ENCODE peak calls at places on chromosomes 2 and 18, in eight cellular contexts. One of them, this sample, is unnamed.

GRCh38 chr2:240462704-240463273 is 27.3 kb downstream of the GPC1 start:
- DNase-seq in right lobe of liver: peak
- DNase-seq in effector memory CD8-positive, alpha-beta T cell: no peak
- DNase-seq in WTC11: peak
- DNase-seq in hypothalamus: no peak
- DNase-seq in nephron progenitor cell: no peak
- DNase-seq in endothelial cell: no peak
- DNase-seq in kidney tubule cell: no peak
- DNase-seq in this sample: no peak

GRCh38 chr18:25921677-25922421 is 168.6 kb downstream of the SS18 start:
- DNase-seq in kidney tubule cell: peak
- DNase-seq in WTC11: peak
- DNase-seq in effector memory CD8-positive, alpha-beta T cell: peak
- DNase-seq in hypothalamus: no peak
- DNase-seq in nephron progenitor cell: no peak
- DNase-seq in right lobe of liver: no peak
- DNase-seq in endothelial cell: peak
- DNase-seq in this sample: peak

GRCh38 chr2:23273786-23274185 is 111.2 kb upstream of the KLHL29 start:
- DNase-seq in WTC11: no peak
- DNase-seq in hypothalamus: no peak
- DNase-seq in kidney tubule cell: peak
- DNase-seq in endothelial cell: no peak
- DNase-seq in effector memory CD8-positive, alpha-beta T cell: no peak
- DNase-seq in nephron progenitor cell: no peak
- DNase-seq in right lobe of liver: no peak
- DNase-seq in this sample: no peak

GRCh38 chr2:85806358-85807118 is 52.7 kb downstream of the ATOH8 start:
- DNase-seq in kidney tubule cell: peak
- DNase-seq in endothelial cell: no peak
- DNase-seq in right lobe of liver: no peak
- DNase-seq in hypothalamus: no peak
- DNase-seq in effector memory CD8-positive, alpha-beta T cell: no peak
- DNase-seq in nephron progenitor cell: no peak
- DNase-seq in WTC11: no peak
- DNase-seq in this sample: no peak

GRCh38 chr18:46062781-46063180 is 9.3 kb downstream of the PSTPIP2 start:
- DNase-seq in WTC11: no peak
- DNase-seq in effector memory CD8-positive, alpha-beta T cell: no peak
- DNase-seq in kidney tubule cell: no peak
- DNase-seq in nephron progenitor cell: no peak
- DNase-seq in hypothalamus: no peak
- DNase-seq in endothelial cell: no peak
- DNase-seq in right lobe of liver: no peak
- DNase-seq in this sample: no peak

GRCh38 chr2:144322379-144322778 is 197.5 kb downstream of the ZEB2 start:
- DNase-seq in WTC11: no peak
- DNase-seq in nephron progenitor cell: no peak
- DNase-seq in endothelial cell: no peak
- DNase-seq in right lobe of liver: no peak
- DNase-seq in effector memory CD8-positive, alpha-beta T cell: no peak
- DNase-seq in kidney tubule cell: no peak
- DNase-seq in hypothalamus: no peak
- DNase-seq in this sample: no peak

GRCh38 chr18:42157878-42158277 is 202.8 kb downstream of the PIK3C3 start:
- DNase-seq in kidney tubule cell: no peak
- DNase-seq in endothelial cell: no peak
- DNase-seq in right lobe of liver: peak
- DNase-seq in WTC11: no peak
- DNase-seq in hypothalamus: no peak
- DNase-seq in effector memory CD8-positive, alpha-beta T cell: no peak
- DNase-seq in nephron progenitor cell: no peak
- DNase-seq in this sample: no peak

GRCh38 chr2:102473020-102473419 is at the start of gene SLC9A4:
- DNase-seq in endothelial cell: peak
- DNase-seq in WTC11: peak
- DNase-seq in effector memory CD8-positive, alpha-beta T cell: peak
- DNase-seq in nephron progenitor cell: peak
- DNase-seq in kidney tubule cell: peak
- DNase-seq in right lobe of liver: no peak
- DNase-seq in hypothalamus: no peak
- DNase-seq in this sample: no peak

GRCh38 chr2:21406983-21407382 is 283.2 kb downstream of the TDRD15 start:
- DNase-seq in effector memory CD8-positive, alpha-beta T cell: no peak
- DNase-seq in nephron progenitor cell: no peak
- DNase-seq in kidney tubule cell: no peak
- DNase-seq in WTC11: no peak
- DNase-seq in endothelial cell: no peak
- DNase-seq in right lobe of liver: no peak
- DNase-seq in hypothalamus: no peak
- DNase-seq in this sample: no peak

GRCh38 chr2:20665261-20666113 is 1.5 kb upstream of the GDF7 start:
- DNase-seq in hypothalamus: no peak
- DNase-seq in nephron progenitor cell: peak
- DNase-seq in kidney tubule cell: no peak
- DNase-seq in right lobe of liver: no peak
- DNase-seq in effector memory CD8-positive, alpha-beta T cell: no peak
- DNase-seq in endothelial cell: no peak
- DNase-seq in WTC11: peak
- DNase-seq in this sample: no peak

GRCh38 chr18:79567481-79568147 is 112.0 kb upstream of the CTDP1 start:
- DNase-seq in effector memory CD8-positive, alpha-beta T cell: no peak
- DNase-seq in nephron progenitor cell: peak
- DNase-seq in WTC11: peak
- DNase-seq in kidney tubule cell: peak
- DNase-seq in endothelial cell: peak
- DNase-seq in right lobe of liver: peak
- DNase-seq in hypothalamus: no peak
- DNase-seq in this sample: peak

GRCh38 chr2:222049946-222050345 is 248.9 kb downstream of the PAX3 start:
- DNase-seq in WTC11: no peak
- DNase-seq in hypothalamus: no peak
- DNase-seq in kidney tubule cell: no peak
- DNase-seq in nephron progenitor cell: no peak
- DNase-seq in endothelial cell: no peak
- DNase-seq in right lobe of liver: no peak
- DNase-seq in effector memory CD8-positive, alpha-beta T cell: no peak
- DNase-seq in this sample: no peak

GRCh38 chr2:215930505-215931233 is 82.7 kb downstream of the MREG start:
- DNase-seq in right lobe of liver: no peak
- DNase-seq in effector memory CD8-positive, alpha-beta T cell: no peak
- DNase-seq in kidney tubule cell: peak
- DNase-seq in nephron progenitor cell: no peak
- DNase-seq in WTC11: no peak
- DNase-seq in endothelial cell: no peak
- DNase-seq in hypothalamus: no peak
- DNase-seq in this sample: no peak

GRCh38 chr18:10317864-10318685 is 136.4 kb upstream of the APCDD1 start:
- DNase-seq in WTC11: no peak
- DNase-seq in nephron progenitor cell: no peak
- DNase-seq in hypothalamus: no peak
- DNase-seq in endothelial cell: no peak
- DNase-seq in effector memory CD8-positive, alpha-beta T cell: no peak
- DNase-seq in right lobe of liver: no peak
- DNase-seq in kidney tubule cell: no peak
- DNase-seq in this sample: no peak

GRCh38 chr2:111698089-111698488 is 185.9 kb downstream of the ANAPC1 start:
- DNase-seq in effector memory CD8-positive, alpha-beta T cell: no peak
- DNase-seq in nephron progenitor cell: no peak
- DNase-seq in hypothalamus: no peak
- DNase-seq in kidney tubule cell: no peak
- DNase-seq in right lobe of liver: no peak
- DNase-seq in endothelial cell: no peak
- DNase-seq in WTC11: no peak
- DNase-seq in this sample: no peak

GRCh38 chr2:149538138-149538833 is 49.3 kb downstream of the MMADHC start:
- DNase-seq in effector memory CD8-positive, alpha-beta T cell: no peak
- DNase-seq in endothelial cell: no peak
- DNase-seq in right lobe of liver: no peak
- DNase-seq in nephron progenitor cell: no peak
- DNase-seq in WTC11: no peak
- DNase-seq in kidney tubule cell: peak
- DNase-seq in hypothalamus: no peak
- DNase-seq in this sample: no peak

GRCh38 chr2:218329826-218330651 is 26.6 kb upstream of the CATIP start:
- DNase-seq in kidney tubule cell: no peak
- DNase-seq in effector memory CD8-positive, alpha-beta T cell: no peak
- DNase-seq in endothelial cell: no peak
- DNase-seq in right lobe of liver: no peak
- DNase-seq in hypothalamus: no peak
- DNase-seq in nephron progenitor cell: no peak
- DNase-seq in WTC11: no peak
- DNase-seq in this sample: no peak

GRCh38 chr2:24855703-24856102 is 62.5 kb downstream of the CENPO start:
- DNase-seq in WTC11: no peak
- DNase-seq in effector memory CD8-positive, alpha-beta T cell: no peak
- DNase-seq in nephron progenitor cell: no peak
- DNase-seq in right lobe of liver: no peak
- DNase-seq in endothelial cell: no peak
- DNase-seq in kidney tubule cell: no peak
- DNase-seq in hypothalamus: no peak
- DNase-seq in this sample: no peak

GRCh38 chr2:168179592-168179991 is 67.8 kb downstream of the STK39 start:
- DNase-seq in endothelial cell: no peak
- DNase-seq in nephron progenitor cell: no peak
- DNase-seq in hypothalamus: no peak
- DNase-seq in effector memory CD8-positive, alpha-beta T cell: no peak
- DNase-seq in right lobe of liver: no peak
- DNase-seq in WTC11: no peak
- DNase-seq in kidney tubule cell: no peak
- DNase-seq in this sample: no peak

GRCh38 chr2:141611981-141612380 is 518.8 kb downstream of the LRP1B start:
- DNase-seq in hypothalamus: no peak
- DNase-seq in kidney tubule cell: peak
- DNase-seq in right lobe of liver: no peak
- DNase-seq in effector memory CD8-positive, alpha-beta T cell: no peak
- DNase-seq in endothelial cell: no peak
- DNase-seq in WTC11: no peak
- DNase-seq in nephron progenitor cell: no peak
- DNase-seq in this sample: no peak

GRCh38 chr2:180130403-180130802 is 123.3 kb upstream of the CWC22 start:
- DNase-seq in WTC11: no peak
- DNase-seq in hypothalamus: no peak
- DNase-seq in endothelial cell: no peak
- DNase-seq in nephron progenitor cell: no peak
- DNase-seq in effector memory CD8-positive, alpha-beta T cell: no peak
- DNase-seq in kidney tubule cell: peak
- DNase-seq in right lobe of liver: no peak
- DNase-seq in this sample: no peak

GRCh38 chr2:42430188-42430587 is 63.6 kb downstream of the KCNG3 start:
- DNase-seq in kidney tubule cell: no peak
- DNase-seq in nephron progenitor cell: no peak
- DNase-seq in right lobe of liver: no peak
- DNase-seq in endothelial cell: no peak
- DNase-seq in hypothalamus: no peak
- DNase-seq in WTC11: no peak
- DNase-seq in effector memory CD8-positive, alpha-beta T cell: no peak
- DNase-seq in this sample: no peak

GRCh38 chr2:177651833-177652232 is 259.3 kb downstream of the AGPS start:
- DNase-seq in WTC11: no peak
- DNase-seq in hypothalamus: no peak
- DNase-seq in nephron progenitor cell: peak
- DNase-seq in kidney tubule cell: no peak
- DNase-seq in right lobe of liver: no peak
- DNase-seq in endothelial cell: peak
- DNase-seq in effector memory CD8-positive, alpha-beta T cell: no peak
- DNase-seq in this sample: no peak

GRCh38 chr18:34873966-34874365 is 163.9 kb downstream of the DTNA start:
- DNase-seq in right lobe of liver: no peak
- DNase-seq in nephron progenitor cell: no peak
- DNase-seq in effector memory CD8-positive, alpha-beta T cell: no peak
- DNase-seq in endothelial cell: no peak
- DNase-seq in WTC11: no peak
- DNase-seq in kidney tubule cell: no peak
- DNase-seq in hypothalamus: no peak
- DNase-seq in this sample: no peak

GRCh38 chr18:8788503-8789429 is 83.4 kb downstream of the MTCL1 start:
- DNase-seq in endothelial cell: no peak
- DNase-seq in right lobe of liver: no peak
- DNase-seq in nephron progenitor cell: no peak
- DNase-seq in WTC11: no peak
- DNase-seq in kidney tubule cell: no peak
- DNase-seq in effector memory CD8-positive, alpha-beta T cell: no peak
- DNase-seq in hypothalamus: no peak
- DNase-seq in this sample: no peak